ENCODE peak calls at places on chromosome 17, in ten cellular contexts. G is naive thymus-derived CD8-positive, alpha-beta T cell; M is hepatocyte; U is tibial nerve; L is T-helper 9 cell; A is NCI-H1694; T is ecto neural progenitor cell; D is GM23338; Y is NCI-H2081; K is GM12892. J is an unnamed sample.

GRCh38 chr17:58084317-58084981 is 1.2 kb downstream of the DYNLL2 start:
- DNase-seq in G (peak), M (peak), U (no peak), L (peak), A (peak), T (peak), D (peak), Y (peak), K (peak), J (peak)

GRCh38 chr17:71024172-71024571 is 854.8 kb downstream of the KCNJ2 start:
- DNase-seq in G (no peak), M (no peak), U (no peak), L (no peak), A (no peak), T (no peak), D (no peak), Y (no peak), K (no peak), J (no peak)

GRCh38 chr17:82320956-82321927 is 3.8 kb upstream of the CD7 start:
- DNase-seq in G (peak), M (no peak), U (no peak), L (peak), A (no peak), T (no peak), D (peak), Y (peak), K (peak), J (peak)

GRCh38 chr17:78255953-78256704 is 24.7 kb downstream of the TMEM235 start:
- DNase-seq in G (no peak), M (no peak), U (no peak), L (no peak), A (no peak), T (no peak), D (no peak), Y (no peak), K (no peak), J (peak)

GRCh38 chr17:57109393-57110151 is 24.5 kb downstream of the AKAP1 start:
- DNase-seq in G (no peak), M (no peak), U (no peak), L (no peak), A (no peak), T (peak), D (peak), Y (no peak), K (no peak), J (no peak)

GRCh38 chr17:2042355-2042929 is 620 bp downstream of the OVCA2 start:
- DNase-seq in G (no peak), M (peak), U (no peak), L (no peak), A (no peak), T (no peak), D (peak), Y (no peak), K (no peak), J (peak)

GRCh38 chr17:72618018-72618509 is 474.4 kb downstream of the SLC39A11 start:
- DNase-seq in G (no peak), M (peak), U (no peak), L (peak), A (no peak), T (no peak), D (no peak), Y (no peak), K (no peak), J (no peak)

GRCh38 chr17:43803758-43804157 is 23.5 kb downstream of the CFAP97D1 start:
- DNase-seq in G (no peak), M (no peak), U (no peak), L (no peak), A (peak), T (no peak), D (peak), Y (no peak), K (no peak), J (no peak)

GRCh38 chr17:81012574-81013447 is 21.2 kb downstream of the CHMP6 start:
- DNase-seq in G (no peak), M (no peak), U (no peak), L (no peak), A (no peak), T (no peak), D (no peak), Y (no peak), K (no peak), J (peak)

GRCh38 chr17:63623786-63624185 is 1.6 kb downstream of the MAP3K3 start:
- DNase-seq in G (no peak), M (no peak), U (no peak), L (no peak), A (no peak), T (no peak), D (no peak), Y (no peak), K (no peak), J (no peak)

GRCh38 chr17:45320349-45320930 is 3.6 kb upstream of the MAP3K14 start:
- DNase-seq in G (no peak), M (no peak), U (no peak), L (peak), A (no peak), T (no peak), D (no peak), Y (no peak), K (no peak), J (no peak)

GRCh38 chr17:56737741-56738161 is 96.0 kb downstream of the C17orf67 start:
- DNase-seq in G (no peak), M (peak), U (no peak), L (no peak), A (no peak), T (no peak), D (no peak), Y (no peak), K (no peak), J (no peak)

GRCh38 chr17:58527306-58527705 is 12.9 kb upstream of the MTMR4 start:
- DNase-seq in G (no peak), M (no peak), U (no peak), L (no peak), A (no peak), T (no peak), D (peak), Y (no peak), K (no peak), J (no peak)

J was measured in spleen.